ENCODE peak calls at places on chromosomes 5 and 9, in seven cellular contexts. V is CD8-positive, alpha-beta T cell; S is pancreas; F is AG10803; J is stomach; G is esophagus muscularis mucosa; R is endothelial cell. D is an unnamed sample.

GRCh38 chr5:13860176-13860575 is 84.3 kb downstream of the DNAH5 start:
- DNase-seq in F (no peak), G (no peak), J (no peak), R (no peak), S (no peak), V (no peak), D (no peak)

GRCh38 chr9:98912450-98912849 is 31.3 kb upstream of the COL15A1 start:
- DNase-seq in V (no peak), R (no peak), J (no peak), S (no peak), F (no peak), G (no peak), D (no peak)

GRCh38 chr5:178940569-178941360 is at the start of gene ZNF454:
- DNase-seq in J (peak; percentile 78), S (peak; percentile 99), G (peak; percentile 96), R (no peak), V (no peak), F (peak; percentile 87), D (no peak)

GRCh38 chr5:169706758-169707450 is 69.8 kb downstream of the DOCK2 start:
- DNase-seq in R (no peak), V (no peak), F (peak; percentile 67), S (no peak), J (no peak), G (no peak), D (peak; percentile 83)

GRCh38 chr9:89022071-89022721 is 30.9 kb downstream of the S1PR3 start:
- DNase-seq in S (no peak), G (peak; percentile 77), V (no peak), J (peak; percentile 86), R (no peak), F (peak; percentile 2), D (no peak)

GRCh38 chr9:97480749-97481148 is 20.7 kb upstream of the TMOD1 start:
- DNase-seq in V (no peak), J (no peak), S (no peak), R (no peak), G (no peak), F (peak; percentile 77), D (no peak)

GRCh38 chr5:142717582-142718215 is 31.8 kb upstream of the FGF1 start:
- DNase-seq in F (peak; percentile 77), J (no peak), V (no peak), G (no peak), S (no peak), R (peak; percentile 36), D (peak; percentile 46)

GRCh38 chr5:34599471-34600117 is 56.5 kb upstream of the RAI14 start:
- DNase-seq in F (no peak), S (no peak), G (no peak), J (no peak), V (no peak), R (no peak), D (no peak)

GRCh38 chr5:151862811-151863472 is 61.7 kb downstream of the GLRA1 start:
- DNase-seq in J (no peak), G (no peak), V (no peak), R (no peak), S (no peak), F (no peak), D (no peak)

GRCh38 chr5:154873791-154874331 is 15.4 kb downstream of the CNOT8 start:
- DNase-seq in G (no peak), R (no peak), V (no peak), J (no peak), F (no peak), S (no peak), D (no peak)

GRCh38 chr5:178312900-178313299 is 80.3 kb upstream of the PHYKPL start:
- DNase-seq in V (no peak), J (peak; percentile 57), R (no peak), G (no peak), S (peak; percentile 16), F (no peak), D (no peak)

GRCh38 chr9:33429256-33430080 is 17.9 kb downstream of the AQP3 start:
- DNase-seq in J (no peak), V (no peak), G (no peak), R (no peak), F (no peak), S (no peak), D (no peak)

GRCh38 chr9:89943309-89943708 is 338.5 kb downstream of the GADD45G start:
- DNase-seq in G (no peak), V (no peak), R (no peak), F (no peak), J (no peak), S (no peak), D (no peak)

GRCh38 chr5:141560725-141561483 is 57.9 kb downstream of the DIAPH1 start:
- DNase-seq in S (peak; percentile 55), F (peak; percentile 97), V (no peak), J (peak; percentile 57), R (peak; percentile 75), G (peak; percentile 96), D (peak; percentile 91)

GRCh38 chr9:84966876-84967830 is 297.6 kb downstream of the NTRK2 start:
- DNase-seq in V (no peak), S (no peak), F (no peak), J (no peak), G (no peak), R (peak; percentile 66), D (no peak)

GRCh38 chr9:16434522-16434921 is 435.9 kb downstream of the BNC2 start:
- DNase-seq in R (no peak), F (peak; percentile 83), S (no peak), J (no peak), G (no peak), V (no peak), D (peak; percentile 64)

GRCh38 chr5:140145818-140146522 is 20.2 kb downstream of the IGIP start:
- DNase-seq in R (peak; percentile 83), S (peak; percentile 87), G (no peak), F (peak; percentile 73), J (peak; percentile 84), V (peak; percentile 28), D (peak; percentile 62)

GRCh38 chr9:764105-764524 is 77.4 kb upstream of the DMRT1 start:
- DNase-seq in J (peak; percentile 71), F (peak; percentile 82), S (peak; percentile 78), V (no peak), R (peak; percentile 58), G (no peak), D (peak; percentile 83)

GRCh38 chr9:18071651-18072060 is 402.3 kb upstream of the ADAMTSL1 start:
- DNase-seq in R (no peak), G (no peak), V (no peak), S (no peak), J (no peak), F (peak; percentile 10), D (peak; percentile 7)

GRCh38 chr9:19181556-19181955 is 48.9 kb upstream of the DENND4C start:
- DNase-seq in V (no peak), F (no peak), G (no peak), J (no peak), S (no peak), R (no peak), D (no peak)

GRCh38 chr9:132901859-132902831 is 23.4 kb downstream of the SPACA9 start:
- DNase-seq in J (peak; percentile 70), S (no peak), V (peak; percentile 54), R (peak; percentile 85), F (peak; percentile 80), G (no peak), D (peak; percentile 89)

GRCh38 chr5:149581192-149581861 is at the start of gene ARHGEF37:
- DNase-seq in G (peak; percentile 95), J (peak; percentile 96), V (peak; percentile 37), R (peak; percentile 60), F (peak; percentile 50), S (peak; percentile 96), D (peak; percentile 23)

GRCh38 chr9:31597977-31598376 is 786.5 kb upstream of the ACO1 start:
- DNase-seq in J (no peak), R (no peak), S (no peak), G (no peak), V (no peak), F (no peak), D (no peak)

GRCh38 chr5:160441352-160441781 is 19.7 kb downstream of the PTTG1 start:
- DNase-seq in G (no peak), J (no peak), F (no peak), V (no peak), R (no peak), S (no peak), D (no peak)

GRCh38 chr9:134057751-134058701 is 9.8 kb downstream of the BRD3 start:
- DNase-seq in R (no peak), V (no peak), F (no peak), G (no peak), S (peak; percentile 67), J (peak; percentile 20), D (no peak)

GRCh38 chr9:214488-215448 is at the start of gene DOCK8:
- DNase-seq in R (peak; percentile 78), V (peak; percentile 27), S (peak; percentile 92), J (peak; percentile 83), G (peak; percentile 93), F (no peak), D (no peak)

GRCh38 chr9:127946728-127947127 is 9.1 kb upstream of the DPM2 start:
- DNase-seq in R (no peak), V (no peak), S (peak; percentile 34), G (no peak), F (no peak), J (no peak), D (no peak)

GRCh38 chr9:124122813-124123462 is 111.4 kb downstream of the LHX2 start:
- DNase-seq in S (no peak), R (no peak), V (no peak), F (peak; percentile 66), G (no peak), J (no peak), D (peak; percentile 40)

DNA sequence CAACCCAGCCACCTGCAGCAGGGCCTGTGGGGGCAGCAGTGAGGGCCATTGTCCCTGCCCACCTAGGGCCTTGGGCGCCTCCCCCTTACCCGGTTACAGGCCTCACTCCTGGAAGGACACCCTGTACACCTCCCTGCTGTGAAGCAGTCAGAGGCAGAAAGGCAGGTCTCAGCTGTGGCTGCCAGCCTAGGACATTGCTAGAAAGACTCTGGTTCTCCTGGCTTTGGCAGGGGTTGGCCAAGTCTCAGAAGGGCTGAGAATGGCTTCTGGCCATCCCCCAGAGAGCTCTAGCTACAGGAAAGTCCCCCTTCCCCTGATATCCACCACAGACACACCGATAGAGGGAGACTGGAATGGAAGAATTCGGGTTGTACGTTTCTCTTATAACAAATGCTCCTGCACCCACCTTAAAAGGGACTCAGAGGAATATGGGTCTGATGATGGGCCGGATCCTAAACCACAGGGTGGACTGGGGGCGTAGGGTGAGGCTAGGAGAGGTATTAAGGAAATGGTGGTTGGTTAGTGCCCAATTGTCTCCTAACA is 2.4 kb downstream of the DNAJB5 start:
- DNase-seq in F (no peak), G (no peak), S (no peak), R (no peak), V (no peak), J (no peak), D (no peak)
- TF ChIP-seq CTCF in F (no peak), G (no peak), S (no peak), R (no peak), V (no peak), J (no peak), D (peak; percentile 26)

GRCh38 chr5:157917909-157918809 is 59.2 kb upstream of the CLINT1 start:
- DNase-seq in J (peak; percentile 67), V (peak; percentile 31), S (no peak), F (peak; percentile 91), R (peak; percentile 68), G (no peak), D (peak; percentile 80)
- TF ChIP-seq CTCF in J (no peak), V (peak; percentile 25), S (peak; percentile 12), F (peak; percentile 70), R (peak; percentile 42), G (peak; percentile 42), D (peak; percentile 82)

GRCh38 chr5:31809037-31809910 is 170.3 kb downstream of the PDZD2 start:
- DNase-seq in J (peak; percentile 55), G (no peak), F (peak; percentile 74), S (no peak), R (peak; percentile 65), V (no peak), D (peak; percentile 77)
- TF ChIP-seq CTCF in J (peak; percentile 42), G (peak; percentile 65), F (peak; percentile 75), S (peak; percentile 42), R (no peak), V (no peak), D (peak; percentile 83)

GRCh38 chr9:38066907-38067610 is 2.0 kb downstream of the SHB start:
- DNase-seq in S (peak; percentile 86), J (peak; percentile 79), F (peak; percentile 40), G (peak; percentile 94), V (no peak), R (peak; percentile 53), D (no peak)
- TF ChIP-seq CTCF in S (no peak), J (no peak), F (no peak), G (no peak), V (no peak), R (no peak), D (peak; percentile 22)

D was measured in HFFc6.